ENCODE peak calls at places on chromosomes 11 and 22, in four cellular contexts. A, F, X and D are unnamed samples.

GRCh38 chr22:27206001-27206746 is 548.8 kb downstream of the MIAT start:
- DNase-seq in X (no peak), A (no peak), F (no peak), D (no peak)

GRCh38 chr11:1727861-1728260 is 22.5 kb downstream of the IFITM10 start:
- DNase-seq in F (no peak), A (no peak), X (no peak), D (no peak)

GRCh38 chr11:72760543-72761400 is 8.6 kb upstream of the ARAP1 start:
- DNase-seq in F (no peak), A (peak), X (no peak), D (peak)

GRCh38 chr11:66184728-66185127 is 83.7 kb upstream of the RAB1B start:
- DNase-seq in X (no peak), F (no peak), A (no peak), D (no peak)

GRCh38 chr11:2217211-2218081 is 45.8 kb upstream of the TH start:
- DNase-seq in F (no peak), X (no peak), A (no peak), D (no peak)

GRCh38 chr11:66266378-66267038 is 1.9 kb upstream of the RAB1B start:
- DNase-seq in X (no peak), F (no peak), A (no peak), D (no peak)

GRCh38 chr11:44767421-44767820 is 40.7 kb downstream of the TSPAN18 start:
- DNase-seq in X (no peak), A (peak), F (no peak), D (no peak)

GRCh38 chr22:20275836-20276235 is 7.7 kb upstream of the RTN4R start:
- DNase-seq in X (no peak), A (no peak), F (no peak), D (no peak)

GRCh38 chr22:33386270-33386669 is 328.1 kb upstream of the SYN3 start:
- DNase-seq in A (no peak), X (no peak), F (no peak), D (no peak)

GRCh38 chr22:35987487-35987886 is 41.1 kb downstream of the RBFOX2 start:
- DNase-seq in X (no peak), F (no peak), A (no peak), D (no peak)

GRCh38 chr11:123122341-123122740 is 60.4 kb upstream of the HSPA8 start:
- DNase-seq in A (peak), X (no peak), F (no peak), D (peak)

GRCh38 chr11:66694732-66695207 is 17.1 kb upstream of the RBM4B start:
- DNase-seq in F (peak), A (peak), X (peak), D (peak)

GRCh38 chr22:42343136-42343484 is 72.7 kb upstream of the TCF20 start:
- DNase-seq in X (no peak), A (no peak), F (no peak), D (no peak)

GRCh38 chr11:31874631-31875191 is 63.6 kb upstream of the PAX6 start:
- DNase-seq in X (no peak), F (no peak), A (no peak), D (no peak)

GRCh38 chr11:125365196-125365931 is 130.7 kb downstream of the FEZ1 start:
- DNase-seq in A (no peak), X (no peak), F (no peak), D (no peak)

GRCh38 chr22:17924076-17924475 is 100.3 kb downstream of the MICAL3 start:
- DNase-seq in X (no peak), F (no peak), A (no peak), D (no peak)

GRCh38 chr11:130088217-130088616 is 18.5 kb downstream of the APLP2 start:
- DNase-seq in F (no peak), A (peak), X (no peak), D (no peak)

GRCh38 chr11:65069217-65069616 is 10.9 kb upstream of the NAALADL1 start:
- DNase-seq in A (no peak), X (no peak), F (no peak), D (peak)

GRCh38 chr11:75525433-75526191 is at the start of gene GDPD5:
- DNase-seq in F (peak), X (peak), A (peak), D (peak)

GRCh38 chr22:20960609-20961008 is 6.4 kb upstream of the AIFM3 start:
- DNase-seq in A (no peak), F (no peak), X (no peak), D (no peak)

GRCh38 chr11:35237860-35238715 is 99.1 kb downstream of the CD44 start:
- DNase-seq in A (peak), F (peak), X (no peak), D (peak)

GRCh38 chr11:16820324-16821092 is 82.1 kb downstream of the C11orf58 start:
- DNase-seq in F (peak), A (peak), X (peak), D (peak)

GRCh38 chr11:47437746-47438418 is 11.1 kb downstream of the RAPSN start:
- DNase-seq in X (no peak), A (no peak), F (no peak), D (no peak)